ENCODE peak calls at places on chromosomes 12 and 14, in six cellular contexts. R is H1, Q is H9, Y is IMR-90, L is neuronal stem cell, G is mesenchymal stem cell. O is an unnamed sample.

GRCh38 chr12:62263956-62264355 is 3.8 kb downstream of the USP15 start:
- DNase-seq in R (no peak), Q (no peak), Y (no peak), L (no peak), G (no peak), O (no peak)

GRCh38 chr14:102908766-102909455 is 13.6 kb upstream of the AMN start:
- DNase-seq in R (no peak), Q (no peak), Y (no peak), L (no peak), G (no peak), O (no peak)

GRCh38 chr12:15280930-15281329 is 41.4 kb upstream of the PTPRO start:
- DNase-seq in R (no peak), Q (no peak), Y (no peak), L (no peak), G (no peak), O (no peak)

GRCh38 chr12:6735448-6736191 is 11.8 kb downstream of the COPS7A start:
- DNase-seq in R (peak), Q (peak), Y (peak), L (no peak), G (peak), O (peak)

GRCh38 chr14:73833024-73833423 is 18.6 kb upstream of the PTGR2 start:
- DNase-seq in R (no peak), Q (no peak), Y (no peak), L (no peak), G (no peak), O (no peak)

GRCh38 chr12:91171475-91171874 is 11.1 kb downstream of the DCN start:
- DNase-seq in R (no peak), Q (no peak), Y (no peak), L (no peak), G (no peak), O (no peak)

GRCh38 chr12:55074771-55075170 is 51.4 kb upstream of the OR9K2 start:
- DNase-seq in R (no peak), Q (no peak), Y (no peak), L (no peak), G (no peak), O (no peak)

GRCh38 chr12:132227156-132227555 is 82.9 kb downstream of the NOC4L start:
- DNase-seq in R (no peak), Q (no peak), Y (no peak), L (no peak), G (no peak), O (no peak)

GRCh38 chr12:10331642-10332239 is 24.1 kb downstream of the KLRD1 start:
- DNase-seq in R (no peak), Q (no peak), Y (peak), L (peak), G (peak), O (no peak)

GRCh38 chr12:130953783-130954543 is at the start of gene ADGRD1:
- DNase-seq in R (no peak), Q (no peak), Y (peak), L (no peak), G (peak), O (no peak)

GRCh38 chr12:14854586-14855163 is 11.3 kb upstream of the ART4 start:
- DNase-seq in R (no peak), Q (no peak), Y (peak), L (no peak), G (peak), O (peak)

GRCh38 chr12:95054206-95054605 is 19.2 kb downstream of the NR2C1 start:
- DNase-seq in R (no peak), Q (no peak), Y (no peak), L (no peak), G (no peak), O (no peak)

GRCh38 chr12:128797119-128798118 is 26.3 kb downstream of the SLC15A4 start:
- DNase-seq in R (no peak), Q (no peak), Y (peak), L (no peak), G (peak), O (no peak)

GRCh38 chr14:95286649-95287048 is 33.1 kb downstream of the CLMN start:
- DNase-seq in R (no peak), Q (peak), Y (no peak), L (no peak), G (no peak), O (no peak)

GRCh38 chr14:20803221-20803620 is 577 bp upstream of the RNASE1 start:
- DNase-seq in R (no peak), Q (peak), Y (no peak), L (no peak), G (no peak), O (no peak)

GRCh38 chr14:23645504-23645811 is 9.3 kb downstream of the DHRS2 start:
- DNase-seq in R (no peak), Q (no peak), Y (no peak), L (no peak), G (no peak), O (no peak)

GRCh38 chr12:92656911-92657310 is 45.9 kb upstream of the PLEKHG7 start:
- DNase-seq in R (no peak), Q (no peak), Y (peak), L (no peak), G (no peak), O (no peak)

GRCh38 chr12:49647280-49647679 is 23.9 kb downstream of the PRPF40B start:
- DNase-seq in R (no peak), Q (no peak), Y (no peak), L (no peak), G (no peak), O (no peak)

GRCh38 chr14:71606575-71606974 is 325.7 kb upstream of the RGS6 start:
- DNase-seq in R (no peak), Q (no peak), Y (no peak), L (no peak), G (no peak), O (no peak)

GRCh38 chr12:57772429-57773322 is at the start of gene EEF1AKMT3:
- DNase-seq in R (no peak), Q (no peak), Y (peak), L (no peak), G (peak), O (peak)

GRCh38 chr14:53011053-53011462 is 60.2 kb upstream of the FERMT2 start:
- DNase-seq in R (no peak), Q (peak), Y (peak), L (peak), G (peak), O (peak)

GRCh38 chr14:50874842-50875241 is 3.0 kb downstream of the ABHD12B start:
- DNase-seq in R (no peak), Q (no peak), Y (no peak), L (no peak), G (no peak), O (no peak)

GRCh38 chr12:109737111-109737510 is 23.5 kb downstream of the FAM222A start:
- DNase-seq in R (no peak), Q (no peak), Y (no peak), L (no peak), G (no peak), O (no peak)

GRCh38 chr14:49999216-49999761 is 106.4 kb downstream of the ARF6 start:
- DNase-seq in R (no peak), Q (peak), Y (peak), L (no peak), G (peak), O (peak)

GRCh38 chr12:131461096-131461495 is 249.8 kb upstream of the SFSWAP start:
- DNase-seq in R (no peak), Q (peak), Y (no peak), L (no peak), G (no peak), O (no peak)

GRCh38 chr14:102594514-102595175 is 2.2 kb downstream of the RCOR1 start:
- DNase-seq in R (no peak), Q (no peak), Y (peak), L (no peak), G (peak), O (peak)

GRCh38 chr14:93073366-93073722 is 42.4 kb downstream of the ITPK1 start:
- DNase-seq in R (no peak), Q (no peak), Y (no peak), L (no peak), G (no peak), O (peak)

GRCh38 chr12:104756901-104757300 is 201.2 kb downstream of the SLC41A2 start:
- DNase-seq in R (no peak), Q (peak), Y (no peak), L (no peak), G (no peak), O (no peak)

GRCh38 chr14:29240046-29240445 is 473.5 kb downstream of the FOXG1 start:
- DNase-seq in R (no peak), Q (no peak), Y (peak), L (no peak), G (peak), O (no peak)

GRCh38 chr14:100406505-100407131 is 83.5 kb downstream of the SLC25A47 start:
- DNase-seq in R (no peak), Q (no peak), Y (peak), L (no peak), G (peak), O (no peak)

GRCh38 chr14:99435327-99435726 is 45.3 kb downstream of the SETD3 start:
- DNase-seq in R (peak), Q (no peak), Y (no peak), L (no peak), G (peak), O (no peak)

GRCh38 chr14:81193924-81194633 is 26.7 kb downstream of the GTF2A1 start:
- DNase-seq in R (no peak), Q (no peak), Y (no peak), L (no peak), G (no peak), O (peak)

GRCh38 chr12:6186114-6186827 is 13.9 kb upstream of the CD9 start:
- DNase-seq in R (no peak), Q (no peak), Y (no peak), L (no peak), G (no peak), O (no peak)

GRCh38 chr14:68199465-68200145 is 380.0 kb downstream of the RAD51B start:
- DNase-seq in R (peak), Q (peak), Y (no peak), L (peak), G (no peak), O (no peak)

GRCh38 chr14:88009486-88009885 is 4.6 kb downstream of the GPR65 start:
- DNase-seq in R (no peak), Q (no peak), Y (no peak), L (no peak), G (no peak), O (no peak)
- H3K14ac ChIP-seq in R (no peak), Q (no peak), Y (no peak), L (no peak), G (no peak), O (no peak)

GRCh38 chr12:12586879-12587675 is 24.4 kb upstream of the DUSP16 start:
- DNase-seq in R (no peak), Q (no peak), Y (no peak), L (no peak), G (no peak), O (peak)
- H3K14ac ChIP-seq in R (no peak), Q (no peak), Y (no peak), L (no peak), G (no peak), O (no peak)

DNA sequence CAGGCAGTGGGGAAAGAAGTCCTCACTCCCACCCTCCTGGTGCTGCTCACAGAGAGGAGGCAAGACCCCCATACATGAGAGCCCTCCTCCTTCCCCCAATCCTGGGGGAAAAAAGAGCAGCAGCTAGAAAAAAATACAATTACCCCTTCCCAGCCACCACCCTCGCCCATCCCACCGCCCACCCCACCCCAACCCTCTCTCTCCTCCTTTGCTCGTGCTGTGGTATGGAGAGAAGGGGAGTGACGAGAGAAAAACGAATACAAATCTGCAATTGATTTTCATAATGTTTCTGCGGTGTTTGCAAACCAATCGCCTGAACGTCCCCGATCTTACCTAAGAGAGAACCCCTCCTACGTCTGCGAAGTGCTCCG is 219 bp upstream of the HOXC11 start:
- DNase-seq in R (no peak), Q (no peak), Y (no peak), L (no peak), G (no peak), O (no peak)
- H3K14ac ChIP-seq in R (no peak), Q (no peak), Y (no peak), L (no peak), G (no peak), O (no peak)

GRCh38 chr12:3348055-3348454 is 142.9 kb upstream of the PRMT8 start:
- DNase-seq in R (no peak), Q (no peak), Y (no peak), L (no peak), G (no peak), O (no peak)
- H3K14ac ChIP-seq in R (no peak), Q (no peak), Y (no peak), L (no peak), G (no peak), O (no peak)

DNA sequence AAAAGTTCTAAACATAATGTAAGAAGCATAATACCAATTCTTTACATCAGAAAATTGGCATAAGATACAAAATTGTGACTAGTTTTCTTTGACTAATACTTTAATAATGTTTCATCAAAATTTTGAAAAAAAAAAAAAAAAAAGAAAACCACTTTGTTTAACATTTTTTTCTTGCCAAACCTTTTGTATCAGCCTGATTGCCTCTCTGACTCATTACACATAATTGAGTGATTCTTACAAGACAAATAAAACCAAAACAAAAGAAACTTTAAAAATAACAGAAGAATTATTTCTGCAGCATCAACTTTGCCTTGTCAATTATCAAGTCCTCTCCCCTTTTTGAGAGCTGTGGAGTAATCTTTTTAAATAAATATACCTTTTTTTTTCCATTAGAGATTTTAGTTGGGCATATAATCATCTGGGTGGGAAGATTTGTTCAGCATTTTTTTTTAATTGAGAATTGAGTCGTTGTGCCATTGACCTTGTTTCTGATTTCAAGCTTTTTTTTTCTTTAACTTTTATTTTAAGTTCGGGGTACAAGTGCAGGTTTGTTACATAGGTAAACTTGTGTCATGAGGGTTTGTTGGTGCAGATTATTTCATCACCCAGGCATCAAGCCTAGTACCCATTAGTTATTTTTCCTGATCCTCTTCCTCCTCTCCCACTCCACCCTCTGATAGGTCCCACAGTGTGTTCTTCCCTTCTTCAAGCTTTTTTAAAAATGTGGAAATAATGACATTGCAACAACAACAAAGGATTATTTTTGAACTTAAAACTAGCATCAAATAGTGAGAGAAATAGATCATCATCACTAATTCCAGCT is 45.8 kb upstream of the HMGA2 start:
- DNase-seq in R (no peak), Q (no peak), Y (peak), L (no peak), G (peak), O (no peak)
- H3K14ac ChIP-seq in R (no peak), Q (no peak), Y (peak), L (no peak), G (no peak), O (no peak)

GRCh38 chr12:24643120-24644119 is 305.5 kb downstream of the BCAT1 start:
- DNase-seq in R (no peak), Q (no peak), Y (no peak), L (no peak), G (no peak), O (no peak)
- H3K14ac ChIP-seq in R (no peak), Q (no peak), Y (no peak), L (no peak), G (no peak), O (no peak)

GRCh38 chr12:51323317-51323960 is 535 bp downstream of the BIN2 start:
- DNase-seq in R (no peak), Q (no peak), Y (no peak), L (no peak), G (no peak), O (no peak)
- H3K14ac ChIP-seq in R (no peak), Q (no peak), Y (no peak), L (no peak), G (no peak), O (peak)

GRCh38 chr12:108615918-108616317 is 17.8 kb downstream of the SELPLG start:
- DNase-seq in R (no peak), Q (no peak), Y (no peak), L (no peak), G (no peak), O (no peak)
- H3K14ac ChIP-seq in R (no peak), Q (no peak), Y (no peak), L (no peak), G (no peak), O (no peak)